ENCODE peak calls at places on chromosomes 6 and 20, in four cellular contexts. T is tibial nerve, U is brain microvascular endothelial cell, Z is left ventricle myocardium inferior. G is an unnamed sample. For H3K36me3, the result is how much of the 10 kb centered on the place peaks cover.

GRCh38 chr6:28089054-28089453 is 8.7 kb downstream of the ZNF165 start:
- DNase-seq in T (no peak), U (no peak), Z (no peak), G (no peak)

GRCh38 chr6:4611441-4612129 is 164.6 kb upstream of the CDYL start:
- DNase-seq in T (no peak), U (no peak), Z (no peak), G (no peak)

GRCh38 chr6:34331361-34332050 is 61.0 kb downstream of the NUDT3 start:
- DNase-seq in T (no peak), U (peak), Z (no peak), G (no peak)

GRCh38 chr20:32437391-32438074 is 79.4 kb downstream of the ASXL1 start:
- DNase-seq in T (no peak), U (no peak), Z (no peak), G (no peak)

GRCh38 chr6:143427109-143427817 is 23.2 kb downstream of the ADAT2 start:
- DNase-seq in T (peak), U (peak), Z (peak), G (peak)

GRCh38 chr6:3566812-3567211 is 110.0 kb upstream of the SLC22A23 start:
- DNase-seq in T (no peak), U (peak), Z (no peak), G (no peak)

GRCh38 chr20:62219101-62219991 is 732 bp downstream of the HRH3 start:
- DNase-seq in T (no peak), U (no peak), Z (no peak), G (no peak)

GRCh38 chr20:34262488-34263288 is 21.5 kb downstream of the ASIP start:
- DNase-seq in T (no peak), U (peak), Z (peak), G (no peak)

GRCh38 chr20:21368791-21369190 is 28.5 kb downstream of the NKX2-4 start:
- DNase-seq in T (no peak), U (no peak), Z (no peak), G (no peak)

GRCh38 chr6:158924499-158925455 is 75.2 kb downstream of the RSPH3 start:
- DNase-seq in T (no peak), U (no peak), Z (no peak), G (no peak)

GRCh38 chr20:37680420-37680819 is 13.4 kb upstream of the CTNNBL1 start:
- DNase-seq in T (no peak), U (peak), Z (no peak), G (no peak)

GRCh38 chr6:20751293-20751946 is 217.2 kb downstream of the CDKAL1 start:
- DNase-seq in T (no peak), U (no peak), Z (no peak), G (no peak)

GRCh38 chr6:29927841-29928388 is 14.4 kb upstream of the HLA-A start:
- DNase-seq in T (no peak), U (no peak), Z (no peak), G (no peak)

GRCh38 chr20:39312107-39312506 is 350.0 kb downstream of the DHX35 start:
- DNase-seq in T (no peak), U (no peak), Z (no peak), G (no peak)

GRCh38 chr6:36110863-36111262 is 19.4 kb upstream of the MAPK13 start:
- DNase-seq in T (no peak), U (no peak), Z (no peak), G (no peak)

GRCh38 chr6:12911387-12911960 is 194.9 kb downstream of the PHACTR1 start:
- DNase-seq in T (no peak), U (peak), Z (no peak), G (no peak)

GRCh38 chr6:108168980-108169800 is 3.4 kb downstream of the NR2E1 start:
- DNase-seq in T (no peak), U (no peak), Z (no peak), G (no peak)

GRCh38 chr20:3563113-3563512 is 92.3 kb downstream of the ATRN start:
- DNase-seq in T (no peak), U (peak), Z (no peak), G (no peak)

GRCh38 chr20:1664911-1665310 is 7.3 kb upstream of the SIRPG start:
- DNase-seq in T (no peak), U (no peak), Z (no peak), G (peak)

DNA sequence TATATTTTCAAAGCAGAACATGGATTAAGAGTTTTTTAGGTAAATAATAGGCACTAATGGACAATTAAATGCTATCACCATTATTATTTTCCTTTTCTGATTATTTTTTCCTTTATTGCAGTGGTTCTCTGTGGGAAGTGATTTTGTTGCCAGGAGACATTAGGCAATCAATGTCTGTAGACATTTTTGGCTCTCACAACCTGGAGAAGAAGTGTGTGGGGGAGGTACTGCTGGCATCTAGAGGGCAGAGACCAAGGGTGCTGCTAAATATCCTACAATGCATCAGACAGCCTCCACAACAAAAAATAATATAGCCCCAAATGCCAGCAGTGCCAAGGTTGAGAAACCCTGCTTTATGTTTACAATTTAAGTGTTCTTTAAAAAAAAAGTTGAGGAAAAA is 8.3 kb downstream of the IFNGR1 start:
- DNase-seq in T (no peak), U (no peak), Z (no peak), G (no peak)
- H3K36me3 ChIP-seq in T (under half), U (under half), Z (under half), G (under half)

GRCh38 chr6:31114970-31115849 is 610 bp downstream of the PSORS1C1 start:
- DNase-seq in T (no peak), U (peak), Z (no peak), G (peak)
- H3K27ac ChIP-seq in T (peak), U (peak), Z (peak), G (no peak)

GRCh38 chr6:152265651-152266050 is 371.5 kb downstream of the SYNE1 start:
- DNase-seq in T (no peak), U (no peak), Z (no peak), G (no peak)
- H3K36me3 ChIP-seq in T (under half), U (under half), Z (half or more), G (under half)

DNA sequence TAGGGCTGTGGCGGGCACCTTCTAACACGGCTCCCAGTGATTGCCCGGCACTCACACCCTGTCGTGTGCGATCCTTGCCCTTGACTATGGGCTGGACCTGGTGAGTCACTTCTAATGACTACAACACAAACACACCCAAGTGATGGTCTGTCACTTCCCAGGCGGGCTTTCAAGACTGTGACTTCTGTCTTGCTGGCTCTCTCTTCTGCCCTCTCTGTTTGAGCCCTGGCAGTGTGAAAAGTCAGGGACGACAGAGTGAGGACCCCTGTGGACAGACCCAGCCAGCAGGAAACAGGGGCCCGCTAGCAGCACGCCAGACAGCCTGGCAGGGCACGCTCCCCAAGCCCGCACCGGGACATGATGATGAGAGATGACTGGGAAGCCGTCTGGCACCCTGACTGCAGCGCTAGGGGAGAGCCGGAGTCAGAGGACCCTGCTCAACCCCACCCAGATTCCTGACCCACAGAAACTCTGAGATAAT is 43.0 kb downstream of the KIF16B start:
- DNase-seq in T (no peak), U (peak), Z (no peak), G (no peak)
- H3K27ac ChIP-seq in T (no peak), U (peak), Z (no peak), G (no peak)

DNA sequence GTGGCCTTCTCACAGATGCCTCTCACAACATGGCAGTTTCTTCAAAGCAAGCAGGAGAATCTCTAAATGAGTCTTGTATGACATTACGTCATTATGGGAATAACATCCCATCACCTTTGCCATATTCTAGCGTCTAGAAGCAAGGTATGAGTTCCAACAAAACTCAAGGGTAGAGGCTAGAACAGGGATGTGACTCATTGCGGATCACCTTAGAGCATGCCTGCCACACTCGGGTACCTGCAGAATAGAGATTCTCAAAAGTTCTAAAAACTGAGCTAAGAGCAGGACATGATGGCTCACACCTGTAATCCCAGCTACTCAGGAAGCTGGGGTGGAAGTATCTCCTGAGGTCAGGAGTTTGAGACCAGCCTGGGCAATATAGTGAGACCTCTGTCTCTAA is 182.8 kb downstream of the SLC16A10 start:
- DNase-seq in T (no peak), U (no peak), Z (no peak), G (no peak)
- H3K36me3 ChIP-seq in T (under half), U (under half), Z (half or more), G (under half)

DNA sequence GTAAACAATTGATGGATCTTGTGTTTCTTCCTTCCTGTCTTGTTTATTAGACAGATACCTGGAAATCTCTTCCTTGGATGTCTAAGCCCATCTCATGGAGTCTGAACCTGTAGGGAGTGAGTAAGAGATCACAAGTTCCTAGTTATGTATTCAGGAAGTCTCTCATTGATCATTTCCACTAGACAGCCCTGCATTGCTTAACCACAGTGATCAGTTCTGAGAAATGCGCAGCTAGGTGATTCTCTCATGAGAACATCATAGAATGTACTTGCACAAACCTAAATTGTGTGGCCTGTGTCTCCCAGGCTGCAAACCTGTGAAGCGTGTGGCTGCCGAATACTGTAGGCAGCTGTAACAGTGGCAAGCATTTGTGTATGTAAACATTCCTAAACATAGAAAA is 39.1 kb downstream of the FAM120B start:
- DNase-seq in T (no peak), U (no peak), Z (no peak), G (no peak)
- H3K27ac ChIP-seq in T (no peak), U (no peak), Z (no peak), G (no peak)

GRCh38 chr20:16262594-16262993 is 310.7 kb downstream of the KIF16B start:
- DNase-seq in T (no peak), U (no peak), Z (no peak), G (no peak)
- H3K36me3 ChIP-seq in T (under half), U (under half), Z (under half), G (under half)